ENCODE peak calls at places on chromosomes 1 and 21, in ten cellular contexts. B is sigmoid colon, C is uterus, X is H54, D is heart left ventricle, W is stomach, N is suprapubic skin, H is adrenal gland, I is GM12891, J is GM12892. A is an unnamed sample.

GRCh38 chr1:45769261-45769932 is 18.9 kb upstream of the IPP start:
- DNase-seq in B (no peak), C (no peak), X (peak), D (no peak), W (no peak), N (no peak), H (no peak), I (no peak), J (no peak), A (no peak)

GRCh38 chr1:69567847-69568434 is at the start of gene LRRC7:
- DNase-seq in B (no peak), C (no peak), X (no peak), D (peak), W (no peak), N (peak), H (no peak), I (peak), J (peak), A (peak)

GRCh38 chr21:39849014-39849655 is 18.1 kb upstream of the PCP4 start:
- DNase-seq in B (no peak), C (no peak), X (no peak), D (no peak), W (no peak), N (no peak), H (no peak), I (no peak), J (no peak), A (no peak)

GRCh38 chr1:197464039-197464438 is 196.0 kb downstream of the CRB1 start:
- DNase-seq in B (no peak), C (peak), X (no peak), D (no peak), W (no peak), N (no peak), H (peak), I (no peak), J (no peak), A (peak)

GRCh38 chr1:29517251-29518080 is 281.1 kb downstream of the PTPRU start:
- DNase-seq in B (peak), C (no peak), X (no peak), D (no peak), W (peak), N (peak), H (no peak), I (no peak), J (no peak), A (no peak)

GRCh38 chr1:52358851-52359497 is 7.0 kb downstream of the CC2D1B start:
- DNase-seq in B (no peak), C (no peak), X (no peak), D (no peak), W (no peak), N (no peak), H (no peak), I (no peak), J (no peak), A (no peak)

GRCh38 chr1:36513676-36514473 is 31.2 kb upstream of the CSF3R start:
- DNase-seq in B (peak), C (no peak), X (no peak), D (no peak), W (no peak), N (peak), H (no peak), I (no peak), J (no peak), A (no peak)

GRCh38 chr1:155226910-155227260 is 18.4 kb downstream of the MTX1 start:
- DNase-seq in B (no peak), C (peak), X (no peak), D (peak), W (peak), N (no peak), H (peak), I (no peak), J (no peak), A (peak)

GRCh38 chr1:202565890-202566289 is 144.4 kb downstream of the SYT2 start:
- DNase-seq in B (no peak), C (no peak), X (no peak), D (no peak), W (no peak), N (no peak), H (no peak), I (no peak), J (no peak), A (no peak)

GRCh38 chr1:21182181-21182711 is 5.5 kb upstream of the EIF4G3 start:
- DNase-seq in B (no peak), C (no peak), X (no peak), D (no peak), W (no peak), N (no peak), H (peak), I (no peak), J (no peak), A (no peak)

GRCh38 chr1:168719306-168720111 is 9.5 kb downstream of the DPT start:
- DNase-seq in B (no peak), C (no peak), X (no peak), D (no peak), W (no peak), N (no peak), H (no peak), I (no peak), J (no peak), A (no peak)

GRCh38 chr1:156481527-156481926 is 19.0 kb downstream of the MEF2D start:
- DNase-seq in B (no peak), C (no peak), X (no peak), D (no peak), W (no peak), N (no peak), H (no peak), I (no peak), J (no peak), A (no peak)

GRCh38 chr1:8625981-8626898 is 191.2 kb downstream of the RERE start:
- DNase-seq in B (no peak), C (no peak), X (peak), D (no peak), W (no peak), N (no peak), H (no peak), I (no peak), J (no peak), A (no peak)

GRCh38 chr1:161473363-161473762 is 31.9 kb upstream of the FCGR2A start:
- DNase-seq in B (no peak), C (no peak), X (peak), D (no peak), W (no peak), N (no peak), H (no peak), I (no peak), J (no peak), A (no peak)

GRCh38 chr1:58649555-58649954 is 50.3 kb downstream of the MYSM1 start:
- DNase-seq in B (no peak), C (no peak), X (no peak), D (no peak), W (peak), N (no peak), H (no peak), I (no peak), J (no peak), A (peak)

GRCh38 chr1:43994071-43994470 is 2.7 kb downstream of the CCDC24 start:
- DNase-seq in B (no peak), C (no peak), X (no peak), D (no peak), W (no peak), N (no peak), H (no peak), I (no peak), J (no peak), A (no peak)

GRCh38 chr1:2135425-2135824 is 59.1 kb downstream of the FAAP20 start:
- DNase-seq in B (peak), C (peak), X (no peak), D (peak), W (peak), N (no peak), H (peak), I (no peak), J (no peak), A (peak)

GRCh38 chr1:9191216-9191615 is 43.4 kb upstream of the H6PD start:
- DNase-seq in B (no peak), C (no peak), X (no peak), D (no peak), W (no peak), N (no peak), H (no peak), I (no peak), J (no peak), A (no peak)

GRCh38 chr1:233357595-233358446 is 30.3 kb downstream of the MAP3K21 start:
- DNase-seq in B (no peak), C (no peak), X (peak), D (no peak), W (no peak), N (no peak), H (no peak), I (no peak), J (no peak), A (no peak)

DNA sequence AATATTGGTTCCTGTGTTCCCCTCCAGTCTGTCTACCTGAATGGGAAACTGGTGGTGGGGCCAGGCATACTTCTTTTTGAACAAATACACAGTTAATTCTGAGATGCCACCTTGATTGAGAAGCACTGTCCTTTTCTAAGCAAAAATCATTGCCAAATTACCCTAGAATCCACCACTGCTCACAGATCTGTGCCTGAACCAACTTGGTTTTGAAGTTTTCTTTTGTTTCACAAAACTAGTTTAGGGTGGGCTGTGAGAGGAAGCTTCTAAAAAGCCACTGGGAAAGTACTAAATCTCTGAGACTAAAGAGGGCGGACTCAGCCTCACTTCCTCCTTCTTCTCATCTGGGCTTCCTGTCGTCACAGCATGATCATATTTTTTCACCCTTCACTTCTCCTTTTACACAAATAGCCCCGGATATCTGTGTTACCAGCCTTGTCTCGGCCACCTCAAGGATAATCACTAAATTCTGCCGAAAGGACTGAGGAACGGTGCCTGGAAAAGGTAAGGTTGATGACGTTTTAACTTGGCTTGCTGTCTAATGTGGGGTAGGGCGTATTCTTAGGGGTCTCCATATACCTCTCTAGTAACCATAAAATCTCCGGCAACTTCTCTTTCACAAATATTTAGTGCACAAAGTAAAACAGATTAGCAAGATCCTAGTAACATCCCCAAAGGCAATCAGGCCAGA is at the start of gene CD53:
- DNase-seq in B (no peak), C (no peak), X (no peak), D (no peak), W (no peak), N (no peak), H (peak), I (no peak), J (no peak), A (no peak)
- TF ChIP-seq POLR2A in B (no peak), C (no peak), X (no peak), D (no peak), W (no peak), N (no peak), H (peak), I (peak), J (peak), A (peak)

GRCh38 chr1:234619794-234620247 is 9.8 kb upstream of the IRF2BP2 start:
- DNase-seq in B (no peak), C (no peak), X (no peak), D (no peak), W (no peak), N (no peak), H (no peak), I (no peak), J (no peak), A (no peak)
- TF ChIP-seq POLR2A in B (no peak), C (no peak), X (no peak), D (no peak), W (no peak), N (no peak), H (no peak), I (no peak), J (no peak), A (peak)

DNA sequence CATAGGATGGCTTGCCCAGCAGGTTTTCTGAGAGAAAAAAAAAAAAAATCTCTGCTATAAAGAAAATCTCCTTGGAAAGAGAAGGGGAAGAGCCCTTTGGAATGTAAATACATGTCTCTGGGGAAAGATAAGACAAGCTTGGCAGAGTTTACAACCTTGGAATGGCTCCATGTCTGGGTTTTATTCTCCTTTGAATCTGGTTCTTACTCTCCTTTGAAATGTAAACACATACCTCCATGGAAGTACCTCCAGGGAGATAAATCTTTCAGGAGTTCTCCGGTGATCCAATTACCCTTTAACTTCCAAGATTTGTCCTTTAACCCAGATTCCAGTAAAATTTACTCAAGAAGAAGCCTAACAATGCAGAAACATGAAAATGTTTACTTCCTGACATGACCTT is 45.0 kb upstream of the DNAH14 start:
- DNase-seq in B (no peak), C (no peak), X (no peak), D (no peak), W (no peak), N (no peak), H (no peak), I (no peak), J (no peak), A (no peak)
- TF ChIP-seq POLR2A in B (no peak), C (no peak), X (no peak), D (no peak), W (no peak), N (no peak), H (no peak), I (no peak), J (no peak), A (no peak)

DNA sequence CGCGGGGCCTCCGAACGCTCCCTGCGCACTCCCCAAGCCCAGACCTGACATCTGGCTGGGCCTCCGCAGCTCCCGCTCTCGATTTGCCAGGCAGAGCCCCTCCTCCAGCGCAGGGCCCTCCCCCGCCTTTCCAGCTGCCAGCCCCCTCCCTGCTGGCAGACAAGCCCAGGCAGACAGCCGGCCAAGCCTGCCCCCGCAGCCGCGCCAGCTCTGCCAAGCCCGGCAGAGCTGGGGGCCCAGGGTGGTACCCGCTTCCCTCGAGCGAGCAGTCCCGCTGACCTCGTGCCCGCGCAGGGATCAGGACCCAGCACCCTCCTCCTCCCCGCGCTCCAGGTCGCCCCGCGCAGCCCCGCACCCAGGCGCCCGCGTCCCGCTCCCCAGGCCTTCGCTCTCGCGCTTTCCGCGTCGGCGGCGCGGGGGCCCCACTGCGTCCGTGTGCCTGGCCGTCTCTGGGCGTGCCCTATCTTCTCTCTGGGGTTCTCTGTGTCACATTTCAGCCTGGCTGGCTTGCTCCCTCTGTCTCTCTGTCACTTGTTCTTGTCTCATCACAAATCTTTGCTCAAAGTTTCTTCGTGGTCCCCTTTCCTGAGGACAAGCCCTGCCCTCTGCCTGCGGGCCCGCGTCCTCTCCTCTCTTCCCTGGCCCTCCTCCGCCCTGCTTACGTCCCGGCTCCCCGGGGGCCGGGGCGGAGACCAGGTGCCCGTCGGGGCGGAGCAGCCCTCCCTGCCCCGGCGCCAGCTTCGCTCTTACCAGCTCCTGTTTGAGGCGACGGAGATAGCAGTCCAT is 566 bp downstream of the INKA2 start:
- DNase-seq in B (peak), C (peak), X (peak), D (peak), W (peak), N (peak), H (peak), I (peak), J (peak), A (peak)
- TF ChIP-seq POLR2A in B (peak), C (peak), X (no peak), D (peak), W (no peak), N (no peak), H (no peak), I (no peak), J (no peak), A (no peak)

GRCh38 chr1:55196433-55197035 is 18.6 kb downstream of the USP24 start:
- DNase-seq in B (no peak), C (no peak), X (no peak), D (no peak), W (no peak), N (no peak), H (no peak), I (no peak), J (no peak), A (no peak)

GRCh38 chr1:55198044-55198443 is 17.1 kb downstream of the USP24 start:
- DNase-seq in B (no peak), C (no peak), X (no peak), D (no peak), W (no peak), N (no peak), H (no peak), I (no peak), J (no peak), A (no peak)

GRCh38 chr1:55194851-55195250 is 20.3 kb downstream of the USP24 start:
- DNase-seq in B (no peak), C (no peak), X (no peak), D (no peak), W (no peak), N (no peak), H (no peak), I (no peak), J (no peak), A (no peak)

GRCh38 chr1:55195523-55196233 is 19.5 kb downstream of the USP24 start:
- DNase-seq in B (no peak), C (no peak), X (no peak), D (no peak), W (no peak), N (no peak), H (no peak), I (no peak), J (no peak), A (no peak)

DNA sequence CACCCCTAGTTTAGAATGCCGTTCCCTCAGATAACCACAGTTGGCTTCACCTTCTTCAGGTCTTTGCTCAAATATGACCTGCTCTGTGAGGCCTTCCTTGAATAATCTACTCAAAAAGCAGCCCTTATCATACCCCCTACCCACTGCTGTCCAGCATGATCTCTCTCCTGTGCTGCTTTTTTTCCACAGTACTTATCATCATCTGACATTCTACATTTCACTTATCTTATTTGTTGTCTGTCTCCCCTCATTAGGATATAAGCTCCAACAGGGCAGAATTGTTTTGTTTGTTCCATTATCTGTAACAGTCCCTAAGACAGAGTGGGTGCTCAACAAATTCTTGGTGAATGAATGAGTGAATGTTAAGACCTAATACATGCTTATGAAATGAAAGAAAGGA is 18.1 kb downstream of the USP24 start:
- DNase-seq in B (no peak), C (no peak), X (no peak), D (no peak), W (no peak), N (no peak), H (no peak), I (no peak), J (no peak), A (no peak)
- TF ChIP-seq POLR2A in B (no peak), C (no peak), X (no peak), D (no peak), W (no peak), N (no peak), H (no peak), I (no peak), J (no peak), A (no peak)